ENCODE peak calls at places on chromosomes 7 and 10, in nine cellular contexts. R is astrocyte, T is brain microvascular endothelial cell, Q is AG04450, F is IMR-90, D is BJ, J is fibroblast of mammary gland, I is thyroid gland, H is pancreas. P is an unnamed sample.

GRCh38 chr7:50837965-50838364 is 55.3 kb upstream of the GRB10 start:
- DNase-seq in R (peak; percentile 91), T (peak; percentile 96), Q (no peak), F (peak; percentile 89), D (no peak), J (peak; percentile 73), I (no peak), H (no peak), P (no peak)

GRCh38 chr7:81743665-81744064 is 26.2 kb downstream of the HGF start:
- DNase-seq in R (no peak), T (no peak), Q (no peak), F (no peak), D (no peak), J (no peak), I (no peak), H (no peak), P (no peak)

GRCh38 chr7:24725554-24726260 is 31.6 kb downstream of the GSDME start:
- DNase-seq in R (no peak), T (no peak), Q (no peak), F (no peak), D (no peak), J (no peak), I (no peak), H (no peak), P (no peak)

GRCh38 chr7:98902523-98902922 is 24.2 kb downstream of the TRRAP start:
- DNase-seq in R (no peak), T (no peak), Q (no peak), F (no peak), D (no peak), J (peak; percentile 13), I (no peak), H (no peak), P (no peak)

GRCh38 chr10:86688398-86688921 is 20.1 kb downstream of the LDB3 start:
- DNase-seq in R (peak; percentile 43), T (peak; percentile 56), Q (peak; percentile 58), F (peak; percentile 70), D (no peak), J (peak; percentile 72), I (peak; percentile 64), H (peak; percentile 61), P (peak; percentile 57)

GRCh38 chr10:99654791-99655190 is 4.5 kb upstream of the ENTPD7 start:
- DNase-seq in R (no peak), T (no peak), Q (no peak), F (no peak), D (no peak), J (no peak), I (no peak), H (no peak), P (no peak)

GRCh38 chr10:31586708-31587107 is 267.7 kb downstream of the ZEB1 start:
- DNase-seq in R (no peak), T (no peak), Q (no peak), F (no peak), D (no peak), J (no peak), I (no peak), H (no peak), P (no peak)

GRCh38 chr10:117541909-117542705 is 439 bp upstream of the EMX2 start:
- DNase-seq in R (peak; percentile 23), T (peak; percentile 71), Q (no peak), F (peak; percentile 2), D (peak; percentile 13), J (peak; percentile 91), I (no peak), H (no peak), P (peak; percentile 61)

GRCh38 chr10:61271127-61271780 is 181.9 kb downstream of the TMEM26 start:
- DNase-seq in R (peak; percentile 80), T (peak; percentile 60), Q (peak; percentile 37), F (peak; percentile 84), D (peak; percentile 41), J (peak; percentile 73), I (no peak), H (no peak), P (no peak)

GRCh38 chr7:84855758-84856157 is 331.1 kb downstream of the SEMA3D start:
- DNase-seq in R (no peak), T (no peak), Q (no peak), F (no peak), D (no peak), J (no peak), I (no peak), H (no peak), P (no peak)

GRCh38 chr7:8380130-8380529 is 53.3 kb upstream of the NXPH1 start:
- DNase-seq in R (no peak), T (no peak), Q (no peak), F (no peak), D (no peak), J (no peak), I (no peak), H (no peak), P (no peak)

GRCh38 chr10:63414481-63415260 is 51.1 kb downstream of the JMJD1C start:
- DNase-seq in R (peak; percentile 49), T (no peak), Q (peak; percentile 43), F (peak; percentile 90), D (no peak), J (peak; percentile 56), I (no peak), H (no peak), P (no peak)

GRCh38 chr7:17706734-17707133 is 233.6 kb downstream of the SNX13 start:
- DNase-seq in R (peak; percentile 45), T (peak; percentile 56), Q (peak; percentile 18), F (peak; percentile 72), D (peak; percentile 16), J (peak; percentile 78), I (peak; percentile 39), H (no peak), P (peak; percentile 48)

GRCh38 chr10:88800152-88801125 is 2.1 kb upstream of the LIPM start:
- DNase-seq in R (peak; percentile 92), T (peak; percentile 86), Q (peak; percentile 18), F (peak; percentile 72), D (peak; percentile 25), J (peak; percentile 54), I (no peak), H (no peak), P (no peak)
- TF ChIP-seq CTCF in R (no peak), T (no peak), Q (no peak), F (no peak), D (no peak), J (no peak), I (no peak), H (no peak), P (no peak)

GRCh38 chr7:70587739-70588138 is 544.2 kb upstream of the GALNT17 start:
- DNase-seq in R (no peak), T (no peak), Q (no peak), F (no peak), D (no peak), J (no peak), I (no peak), H (no peak), P (no peak)

GRCh38 chr7:70582921-70583895 is 548.7 kb upstream of the GALNT17 start:
- DNase-seq in R (no peak), T (no peak), Q (no peak), F (no peak), D (no peak), J (no peak), I (no peak), H (no peak), P (no peak)

GRCh38 chr7:70583965-70584883 is 547.7 kb upstream of the GALNT17 start:
- DNase-seq in R (no peak), T (no peak), Q (no peak), F (no peak), D (no peak), J (no peak), I (no peak), H (no peak), P (no peak)

GRCh38 chr7:70586822-70587221 is 545.1 kb upstream of the GALNT17 start:
- DNase-seq in R (peak; percentile 33), T (no peak), Q (no peak), F (no peak), D (peak; percentile 23), J (no peak), I (no peak), H (no peak), P (no peak)

DNA sequence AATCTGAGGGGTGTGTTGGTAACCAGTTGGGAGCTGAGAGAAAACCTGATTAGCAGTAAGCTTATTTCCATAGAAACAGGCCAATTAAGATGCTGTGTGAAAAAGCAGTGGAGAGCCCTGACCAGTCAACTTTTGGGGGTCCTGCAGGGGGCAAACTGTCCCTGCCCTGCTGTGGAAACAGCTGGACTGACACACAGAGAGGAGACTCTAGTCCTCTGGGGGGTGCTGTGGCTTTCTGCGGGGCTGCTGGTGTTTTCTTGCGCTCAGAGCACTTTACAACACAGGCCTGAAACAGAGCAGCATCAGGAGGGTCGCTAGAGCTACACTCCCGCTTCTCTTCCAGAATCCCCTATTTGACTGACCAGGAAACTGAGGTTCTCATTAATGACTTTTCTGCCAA is 546.9 kb upstream of the GALNT17 start:
- DNase-seq in R (no peak), T (no peak), Q (no peak), F (no peak), D (no peak), J (no peak), I (no peak), H (no peak), P (no peak)
- TF ChIP-seq CTCF in R (no peak), T (peak; percentile 32), Q (peak; percentile 13), F (peak; percentile 22), D (no peak), J (no peak), I (no peak), H (no peak), P (no peak)

GRCh38 chr10:125063256-125063945 is 97.0 kb downstream of the CTBP2 start:
- DNase-seq in R (no peak), T (no peak), Q (no peak), F (no peak), D (peak; percentile 74), J (no peak), I (no peak), H (no peak), P (no peak)
- TF ChIP-seq CTCF in R (no peak), T (no peak), Q (no peak), F (no peak), D (no peak), J (no peak), I (no peak), H (no peak), P (no peak)

GRCh38 chr7:155356323-155357105 is 58.8 kb downstream of the INSIG1 start:
- DNase-seq in R (no peak), T (peak; percentile 18), Q (no peak), F (no peak), D (no peak), J (no peak), I (peak; percentile 18), H (no peak), P (peak; percentile 55)
- TF ChIP-seq CTCF in R (peak; percentile 42), T (peak; percentile 63), Q (peak; percentile 35), F (peak; percentile 17), D (peak; percentile 30), J (peak; percentile 9), I (no peak), H (peak; percentile 30), P (peak; percentile 60)

DNA sequence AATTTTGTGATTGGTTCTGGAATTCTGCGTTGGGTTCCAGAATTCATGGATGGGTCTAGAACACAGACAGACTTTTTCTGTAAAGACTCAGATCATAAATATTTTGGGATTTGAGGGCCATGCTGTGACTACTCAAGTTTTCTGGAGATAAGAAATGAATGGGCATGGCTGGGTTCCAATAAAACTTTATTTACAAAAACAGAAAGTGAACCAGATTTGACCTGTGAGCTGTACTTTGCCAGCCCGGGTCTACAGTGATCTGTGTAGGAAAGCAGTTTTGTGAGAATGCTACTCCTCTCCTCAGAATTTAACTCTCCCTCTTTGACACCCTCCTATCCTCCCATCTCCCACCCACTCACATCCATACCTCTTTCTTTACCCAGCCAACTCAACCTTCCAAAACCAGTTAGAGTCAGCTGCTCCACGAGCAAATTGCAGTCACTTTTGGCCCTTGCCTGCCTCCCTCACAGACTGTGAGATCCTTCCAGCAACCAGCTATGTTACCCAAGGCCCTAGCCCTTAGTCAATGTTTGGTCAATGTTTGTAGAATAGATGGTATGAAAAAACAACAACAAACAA is 312.8 kb upstream of the ZMIZ1 start:
- DNase-seq in R (no peak), T (no peak), Q (no peak), F (no peak), D (no peak), J (no peak), I (no peak), H (no peak), P (no peak)
- TF ChIP-seq CTCF in R (no peak), T (no peak), Q (no peak), F (no peak), D (no peak), J (no peak), I (no peak), H (no peak), P (no peak)